ENCODE peak calls at places on chromosomes 1 and 21, in five cellular contexts. One of them, this sample, is unnamed.

GRCh38 chr1:12172959-12173358 is 6.2 kb downstream of the TNFRSF1B start:
- DNase-seq in hippocampal formation: no peak
- DNase-seq in IMR-90: no peak
- DNase-seq in neural crest cell: no peak
- DNase-seq in SW480: no peak
- DNase-seq in this sample: no peak

GRCh38 chr1:39675220-39675619 is 3.3 kb upstream of the NT5C1A start:
- DNase-seq in hippocampal formation: no peak
- DNase-seq in IMR-90: no peak
- DNase-seq in neural crest cell: no peak
- DNase-seq in SW480: no peak
- DNase-seq in this sample: no peak

GRCh38 chr1:85244271-85245053 is 15.0 kb downstream of the C1orf52 start:
- DNase-seq in hippocampal formation: no peak
- DNase-seq in IMR-90: peak
- DNase-seq in neural crest cell: no peak
- DNase-seq in SW480: no peak
- DNase-seq in this sample: no peak

GRCh38 chr1:15952317-15953258 is 23.3 kb downstream of the ZBTB17 start:
- DNase-seq in hippocampal formation: no peak
- DNase-seq in IMR-90: peak
- DNase-seq in neural crest cell: no peak
- DNase-seq in SW480: peak
- DNase-seq in this sample: no peak

GRCh38 chr1:15965228-15965767 is 10.6 kb downstream of the ZBTB17 start:
- DNase-seq in hippocampal formation: peak
- DNase-seq in IMR-90: peak
- DNase-seq in neural crest cell: no peak
- DNase-seq in SW480: no peak
- DNase-seq in this sample: no peak

GRCh38 chr1:177862916-177863315 is 106.9 kb downstream of the SEC16B start:
- DNase-seq in hippocampal formation: no peak
- DNase-seq in IMR-90: peak
- DNase-seq in neural crest cell: no peak
- DNase-seq in SW480: no peak
- DNase-seq in this sample: no peak

GRCh38 chr1:39754906-39755504 is 16.1 kb downstream of the OXCT2 start:
- DNase-seq in hippocampal formation: no peak
- DNase-seq in IMR-90: no peak
- DNase-seq in neural crest cell: no peak
- DNase-seq in SW480: no peak
- DNase-seq in this sample: no peak

GRCh38 chr1:44237721-44238457 is 24.6 kb downstream of the DMAP1 start:
- DNase-seq in hippocampal formation: no peak
- DNase-seq in IMR-90: peak
- DNase-seq in neural crest cell: peak
- DNase-seq in SW480: no peak
- DNase-seq in this sample: peak

GRCh38 chr21:38721055-38721454 is 84.7 kb upstream of the ETS2 start:
- DNase-seq in hippocampal formation: no peak
- DNase-seq in IMR-90: no peak
- DNase-seq in neural crest cell: no peak
- DNase-seq in SW480: no peak
- DNase-seq in this sample: no peak

GRCh38 chr1:205013683-205014367 is 29.2 kb upstream of the CNTN2 start:
- DNase-seq in hippocampal formation: peak
- DNase-seq in IMR-90: no peak
- DNase-seq in neural crest cell: no peak
- DNase-seq in SW480: no peak
- DNase-seq in this sample: no peak

GRCh38 chr1:150567341-150567716 is 12.1 kb downstream of the MCL1 start:
- DNase-seq in hippocampal formation: no peak
- DNase-seq in IMR-90: peak
- DNase-seq in neural crest cell: no peak
- DNase-seq in SW480: no peak
- DNase-seq in this sample: no peak

GRCh38 chr1:25624155-25624554 is 7.6 kb downstream of the MAN1C1 start:
- DNase-seq in hippocampal formation: no peak
- DNase-seq in IMR-90: no peak
- DNase-seq in neural crest cell: no peak
- DNase-seq in SW480: no peak
- DNase-seq in this sample: no peak

GRCh38 chr1:94599090-94599813 is 57.7 kb upstream of the F3 start:
- DNase-seq in hippocampal formation: peak
- DNase-seq in IMR-90: peak
- DNase-seq in neural crest cell: no peak
- DNase-seq in SW480: no peak
- DNase-seq in this sample: peak

GRCh38 chr1:28374297-28374696 is 4.8 kb downstream of the PHACTR4 start:
- DNase-seq in hippocampal formation: no peak
- DNase-seq in IMR-90: peak
- DNase-seq in neural crest cell: no peak
- DNase-seq in SW480: no peak
- DNase-seq in this sample: no peak

GRCh38 chr1:227532019-227532619 is 31.2 kb upstream of the ZNF678 start:
- DNase-seq in hippocampal formation: no peak
- DNase-seq in IMR-90: no peak
- DNase-seq in neural crest cell: no peak
- DNase-seq in SW480: no peak
- DNase-seq in this sample: no peak